ENCODE peak calls at places on chromosomes 16 and 17, in six cellular contexts. G is psoas muscle; B is ovary; K is CD4-positive, alpha-beta memory T cell; Z is DND-41; S is CD8-positive, alpha-beta T cell. T is an unnamed sample.

GRCh38 chr16:69762843-69763556 is 868 bp downstream of the WWP2 start:
- DNase-seq in K (peak; percentile 29), B (no peak), Z (no peak), S (no peak), G (no peak), T (no peak)

GRCh38 chr17:50834786-50835562 is 412 bp upstream of the WFIKKN2 start:
- DNase-seq in G (no peak), K (no peak), Z (no peak), S (no peak), B (peak; percentile 93), T (no peak)

GRCh38 chr16:30761427-30761927 is 385 bp downstream of the CFAP119 start:
- DNase-seq in S (peak; percentile 42), Z (peak; percentile 65), B (peak; percentile 51), G (peak; percentile 46), K (peak; percentile 18), T (peak; percentile 70)

GRCh38 chr16:85382717-85383118 is 230.4 kb upstream of the GSE1 start:
- DNase-seq in Z (no peak), B (no peak), G (no peak), S (no peak), K (no peak), T (no peak)

GRCh38 chr17:41773190-41773588 is 13.3 kb downstream of the JUP start:
- DNase-seq in K (no peak), S (no peak), G (peak; percentile 55), B (peak; percentile 71), Z (no peak), T (peak; percentile 94)

GRCh38 chr17:66965801-66966528 is 1.5 kb downstream of the CACNG4 start:
- DNase-seq in S (no peak), K (no peak), G (no peak), B (no peak), Z (no peak), T (no peak)

GRCh38 chr17:69350911-69351310 is 24.0 kb upstream of the ABCA5 start:
- DNase-seq in K (no peak), Z (no peak), S (no peak), B (no peak), G (peak; percentile 22), T (no peak)

GRCh38 chr17:27633312-27634025 is 2.5 kb downstream of the LGALS9 start:
- DNase-seq in K (no peak), S (no peak), Z (no peak), G (no peak), B (no peak), T (no peak)

GRCh38 chr17:14089179-14089578 is 19.9 kb downstream of the COX10 start:
- DNase-seq in G (no peak), Z (no peak), B (no peak), S (no peak), K (no peak), T (no peak)

GRCh38 chr17:57724038-57724728 is 20.9 kb downstream of the CCDC182 start:
- DNase-seq in K (no peak), Z (no peak), G (no peak), S (no peak), B (no peak), T (no peak)

GRCh38 chr16:6961704-6962103 is 370.9 kb upstream of the RBFOX1 start:
- DNase-seq in G (no peak), Z (peak; percentile 64), B (no peak), S (no peak), K (no peak), T (no peak)

GRCh38 chr17:47803201-47803600 is 18.4 kb downstream of the OSBPL7 start:
- DNase-seq in K (no peak), B (no peak), S (no peak), G (no peak), Z (no peak), T (no peak)

GRCh38 chr17:15210247-15210646 is 54.9 kb downstream of the PMP22 start:
- DNase-seq in Z (no peak), G (no peak), K (no peak), B (no peak), S (no peak), T (no peak)

GRCh38 chr17:49924589-49924988 is 44.4 kb upstream of the DLX4 start:
- DNase-seq in Z (no peak), S (no peak), B (no peak), G (no peak), K (no peak), T (no peak)

GRCh38 chr16:86576591-86577313 is 1.6 kb upstream of the FOXL1 start:
- DNase-seq in G (no peak), Z (no peak), B (no peak), S (no peak), K (no peak), T (no peak)

GRCh38 chr17:79369532-79369931 is 241.3 kb downstream of the RBFOX3 start:
- DNase-seq in Z (no peak), S (no peak), G (no peak), K (no peak), B (no peak), T (no peak)

GRCh38 chr17:31807846-31808245 is 51.2 kb downstream of the COPRS start:
- DNase-seq in S (no peak), K (no peak), G (no peak), Z (no peak), B (no peak), T (no peak)

GRCh38 chr17:59105852-59106462 is 723 bp downstream of the TRIM37 start:
- DNase-seq in K (peak; percentile 79), S (peak; percentile 69), B (peak; percentile 64), Z (peak; percentile 80), G (peak; percentile 64), T (peak; percentile 77)

GRCh38 chr17:56699186-56699895 is 105.8 kb downstream of the NOG start:
- DNase-seq in B (no peak), K (no peak), G (peak; percentile 78), S (no peak), Z (no peak), T (no peak)

GRCh38 chr16:51556694-51557327 is 405.7 kb upstream of the SALL1 start:
- DNase-seq in Z (no peak), K (no peak), B (peak; percentile 63), S (no peak), G (peak; percentile 13), T (no peak)

GRCh38 chr16:69772560-69773254 is 10.6 kb downstream of the WWP2 start:
- DNase-seq in G (no peak), Z (no peak), S (no peak), B (no peak), K (no peak), T (no peak)

GRCh38 chr17:70345061-70345460 is 175.7 kb downstream of the KCNJ2 start:
- DNase-seq in K (no peak), G (no peak), S (no peak), Z (no peak), B (no peak), T (no peak)

GRCh38 chr17:76689859-76690258 is 20.9 kb downstream of the MXRA7 start:
- DNase-seq in B (no peak), S (no peak), G (no peak), Z (no peak), K (no peak), T (no peak)

GRCh38 chr16:86103320-86103719 is 204.4 kb downstream of the IRF8 start:
- DNase-seq in S (no peak), B (no peak), Z (no peak), G (no peak), K (no peak), T (no peak)

GRCh38 chr17:50649042-50649908 is 14.6 kb downstream of the ABCC3 start:
- DNase-seq in S (no peak), K (no peak), Z (no peak), B (no peak), G (no peak), T (no peak)

GRCh38 chr16:60120586-60120985 is 1386.5 kb upstream of the GOT2 start:
- DNase-seq in S (no peak), G (no peak), Z (no peak), B (no peak), K (no peak), T (no peak)

GRCh38 chr16:67490330-67491096 is 7.2 kb upstream of the AGRP start:
- DNase-seq in K (no peak), Z (no peak), B (no peak), S (no peak), G (no peak), T (no peak)

GRCh38 chr16:73527191-73527590 is 479.3 kb upstream of the ZFHX3 start:
- DNase-seq in Z (no peak), S (no peak), G (no peak), K (no peak), B (no peak), T (no peak)

GRCh38 chr17:32803544-32803943 is 73.4 kb downstream of the MYO1D start:
- DNase-seq in K (no peak), S (no peak), G (no peak), B (no peak), Z (no peak), T (no peak)

GRCh38 chr17:47905221-47905733 is 9.2 kb downstream of the SP2 start:
- DNase-seq in S (no peak), K (no peak), B (peak; percentile 79), Z (no peak), G (peak; percentile 72), T (no peak)

GRCh38 chr16:27430512-27430911 is 28.5 kb downstream of the IL21R start:
- DNase-seq in G (no peak), S (no peak), K (no peak), Z (no peak), B (no peak), T (no peak)

GRCh38 chr17:42922335-42922734 is 21.7 kb downstream of the G6PC1 start:
- DNase-seq in K (no peak), G (no peak), S (no peak), B (no peak), Z (no peak), T (no peak)

GRCh38 chr16:89256651-89257254 is 39.2 kb downstream of the ZNF778 start:
- DNase-seq in B (peak; percentile 72), G (peak; percentile 78), S (peak; percentile 85), K (peak; percentile 67), Z (no peak), T (no peak)

GRCh38 chr16:71449020-71449419 is 7.2 kb upstream of the TLE7 start:
- DNase-seq in Z (no peak), B (no peak), G (no peak), S (no peak), K (no peak), T (no peak)
- H3K9me3 ChIP-seq in Z (peaks cover 31% of the 10 kb centered on the region), B (peaks cover 69% of the 10 kb centered on the region), G (peaks cover 95% of the 10 kb centered on the region), S (peaks cover 32% of the 10 kb centered on the region), K (peaks cover 46% of the 10 kb centered on the region), T (no peaks in the 10 kb centered on the region)

GRCh38 chr16:1430214-1430758 is 592 bp upstream of the PERCC1 start:
- DNase-seq in G (no peak), S (no peak), K (no peak), B (no peak), Z (no peak), T (no peak)
- H3K27ac ChIP-seq in G (no peak overlapping the region), S (no peak overlapping the region), K (no peak overlapping the region), B (no peak overlapping the region), Z (no peak overlapping the region), T (no peak overlapping the region)

GRCh38 chr16:8807189-8807588 is 9.6 kb downstream of the PMM2 start:
- DNase-seq in Z (no peak), G (no peak), S (no peak), K (no peak), B (no peak), T (no peak)
- H3K36me3 ChIP-seq in Z (peaks cover 99% of the 10 kb centered on the region), G (peaks cover 100% of the 10 kb centered on the region), S (peaks cover 69% of the 10 kb centered on the region), K (peaks cover 75% of the 10 kb centered on the region), B (no peaks in the 10 kb centered on the region), T (no peaks in the 10 kb centered on the region)

DNA sequence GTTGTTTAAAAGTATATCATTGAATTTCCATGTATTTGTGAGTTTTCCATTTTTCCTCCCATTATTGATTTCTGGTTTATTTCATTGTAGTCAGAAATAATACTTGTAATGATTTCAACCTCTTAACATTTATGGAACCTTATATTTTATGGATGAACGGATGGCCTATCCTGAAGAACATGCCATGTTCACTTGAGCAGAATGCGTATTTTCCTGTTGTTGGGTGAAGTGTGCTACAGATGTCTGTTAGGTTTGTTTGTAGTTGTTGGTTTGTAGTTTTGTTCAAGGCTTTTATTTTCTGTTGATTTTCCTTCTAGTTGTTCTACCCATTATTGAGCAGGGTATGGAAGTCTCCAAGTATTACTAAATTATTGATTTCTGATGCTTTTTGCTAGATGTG is 107.2 kb upstream of the NACA2 start:
- DNase-seq in B (no peak), Z (no peak), K (no peak), G (no peak), S (no peak), T (no peak)
- H3K9me3 ChIP-seq in B (no peaks in the 10 kb centered on the region), Z (peaks cover 35% of the 10 kb centered on the region), K (peaks cover 22% of the 10 kb centered on the region), G (peaks cover 45% of the 10 kb centered on the region), S (peaks cover 24% of the 10 kb centered on the region), T (no peaks in the 10 kb centered on the region)

T was measured in Peyer's patch.